ENCODE peak calls at places on chromosomes 12 and 14, in six cellular contexts. N is lung, A is cardiac muscle cell, C is HFF-Myc, V is tibial artery, S is Panc1. H is an unnamed sample.

GRCh38 chr14:51867753-51868152 is 7.3 kb downstream of the GNG2 start:
- DNase-seq in N (no peak), A (no peak), S (no peak), C (no peak), V (no peak), H (no peak)

GRCh38 chr12:119956047-119956446 is 33.0 kb upstream of the BICDL1 start:
- DNase-seq in N (no peak), C (no peak), V (no peak), A (no peak), S (no peak), H (no peak)

GRCh38 chr12:88820012-88820411 is 239.7 kb upstream of the KITLG start:
- DNase-seq in V (no peak), N (no peak), S (no peak), C (no peak), A (no peak), H (no peak)

GRCh38 chr12:43921666-43922337 is 85.9 kb downstream of the TMEM117 start:
- DNase-seq in N (no peak), S (no peak), A (no peak), C (peak), V (no peak), H (no peak)

GRCh38 chr14:35991356-35991755 is 165.2 kb downstream of the BRMS1L start:
- DNase-seq in A (no peak), N (no peak), V (no peak), C (no peak), S (no peak), H (no peak)

GRCh38 chr14:101372494-101372813 is 188.8 kb upstream of the DIO3 start:
- DNase-seq in A (no peak), N (no peak), C (no peak), S (no peak), V (no peak), H (no peak)

GRCh38 chr14:72573725-72574426 is 320.0 kb downstream of the DPF3 start:
- DNase-seq in N (no peak), S (no peak), V (no peak), C (no peak), A (no peak), H (no peak)

GRCh38 chr14:56461876-56462275 is 117.7 kb upstream of the TMEM260 start:
- DNase-seq in S (no peak), N (no peak), C (no peak), A (no peak), V (no peak), H (no peak)

GRCh38 chr12:104596128-104596799 is 139.5 kb downstream of the CHST11 start:
- DNase-seq in S (no peak), V (peak), N (peak), C (peak), A (no peak), H (no peak)

GRCh38 chr12:109923481-109924245 is 23.6 kb downstream of the TCHP start:
- DNase-seq in S (no peak), A (no peak), V (no peak), N (no peak), C (no peak), H (no peak)

GRCh38 chr12:109925185-109925835 is 25.2 kb downstream of the TCHP start:
- DNase-seq in S (no peak), V (no peak), C (no peak), N (no peak), A (peak), H (no peak)

GRCh38 chr12:109928058-109928656 is 28.1 kb downstream of the TCHP start:
- DNase-seq in S (no peak), V (no peak), C (no peak), A (no peak), N (no peak), H (no peak)

GRCh38 chr12:109927622-109928021 is 27.5 kb downstream of the TCHP start:
- DNase-seq in V (no peak), A (no peak), C (no peak), N (no peak), S (peak), H (no peak)

GRCh38 chr12:109926488-109927210 is 26.6 kb downstream of the TCHP start:
- DNase-seq in C (no peak), A (no peak), N (no peak), S (no peak), V (no peak), H (no peak)
- H3K4me3 ChIP-seq in C (no peak), A (no peak), N (no peak), S (no peak), V (no peak), H (no peak)

GRCh38 chr12:30753233-30753632 is 1.5 kb downstream of the CAPRIN2 start:
- DNase-seq in S (peak), V (no peak), C (no peak), A (peak), N (no peak), H (no peak)
- TF ChIP-seq CTCF in S (peak), V (no peak), C (peak), A (peak), N (no peak), H (peak)

GRCh38 chr12:48996794-48997718 is 2.1 kb downstream of the DDN start:
- DNase-seq in N (peak), S (no peak), V (peak), C (no peak), A (peak), H (no peak)

GRCh38 chr12:48993787-48994186 is 5.4 kb downstream of the DDN start:
- DNase-seq in N (no peak), A (no peak), S (no peak), C (no peak), V (no peak), H (no peak)

GRCh38 chr12:48994224-48995060 is 4.7 kb downstream of the DDN start:
- DNase-seq in S (no peak), C (no peak), N (no peak), A (no peak), V (no peak), H (no peak)

GRCh38 chr12:48997719-48998496 is 1.3 kb downstream of the DDN start:
- DNase-seq in V (no peak), A (no peak), N (no peak), S (no peak), C (no peak), H (no peak)

DNA sequence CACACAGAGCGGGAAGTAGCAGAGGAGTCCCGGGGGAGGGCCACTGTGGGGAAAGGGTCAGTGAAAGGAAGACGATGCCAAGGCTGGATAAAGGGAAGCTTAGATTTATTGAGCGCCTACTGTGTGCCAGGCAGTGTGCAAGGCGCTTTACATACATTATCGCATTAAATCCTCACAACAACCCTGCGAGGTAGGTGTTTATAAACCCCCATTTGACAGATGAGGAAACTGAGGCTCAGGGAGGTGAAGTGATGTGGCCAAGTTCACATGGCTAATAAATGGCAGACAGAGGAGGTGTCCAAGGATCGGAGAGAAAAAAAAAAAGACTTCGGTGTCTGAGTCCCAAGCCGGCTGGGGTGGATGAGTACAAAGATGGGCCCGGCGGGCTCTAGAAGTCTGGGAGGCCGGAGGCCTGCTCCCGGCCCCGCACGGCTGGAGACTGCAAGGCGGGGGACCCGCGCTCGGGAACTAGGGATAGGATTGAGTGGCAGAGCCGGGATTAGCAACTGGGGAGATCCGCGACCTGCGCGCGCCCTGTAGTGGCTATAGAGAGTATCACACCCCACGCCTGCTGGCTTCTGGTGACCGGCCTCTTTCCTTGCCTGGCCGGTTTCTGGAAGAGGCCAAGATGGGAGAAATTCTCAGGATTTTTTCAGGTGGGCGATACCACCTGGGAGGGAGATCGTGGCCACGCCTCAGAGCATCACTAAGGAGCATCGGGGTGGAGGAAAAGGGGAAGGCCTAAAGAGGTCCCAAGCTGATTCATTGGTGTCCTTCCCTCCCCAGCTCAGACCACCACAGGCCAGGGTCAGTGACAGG is 3.9 kb downstream of the DDN start:
- DNase-seq in C (no peak), N (peak), V (peak), S (peak), A (peak), H (no peak)
- H3K4me3 ChIP-seq in C (no peak), N (no peak), V (peak), S (peak), A (no peak), H (peak)

DNA sequence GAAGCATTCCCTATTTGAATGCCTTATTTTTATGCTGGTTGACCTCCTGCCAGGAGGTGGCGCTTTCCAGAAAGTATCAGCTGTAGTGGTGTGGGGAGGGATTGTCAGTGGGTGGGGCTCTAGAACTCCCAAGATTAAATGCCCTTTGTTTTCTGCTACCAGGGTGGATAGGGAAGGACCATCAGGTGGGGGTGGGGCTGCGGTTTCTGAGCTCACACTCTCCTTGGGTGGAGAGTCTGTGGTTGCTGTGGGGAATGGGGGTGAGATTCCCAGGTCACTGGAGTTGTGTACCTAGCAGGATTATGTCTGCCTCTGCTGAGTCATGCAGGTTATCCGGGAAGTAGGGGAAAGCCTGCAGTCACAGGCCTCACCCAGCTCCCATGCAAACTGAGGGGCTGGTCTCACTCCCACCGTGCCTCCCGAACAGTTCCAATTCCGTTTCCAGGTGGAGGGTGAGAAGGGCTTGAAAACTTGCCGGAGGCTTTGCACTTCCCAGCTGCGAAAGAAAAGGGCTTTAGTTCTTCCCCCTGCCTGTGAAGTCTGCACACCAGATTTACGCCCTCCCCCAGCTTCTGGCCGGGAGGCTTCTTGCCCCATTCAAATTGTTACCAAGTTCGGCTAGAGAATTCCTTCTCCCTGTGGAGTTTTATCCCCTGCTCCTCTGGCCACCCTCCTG is 68.4 kb downstream of the ALG10B start:
- DNase-seq in V (no peak), C (no peak), S (no peak), N (no peak), A (no peak), H (no peak)
- TF ChIP-seq CTCF in V (no peak), C (no peak), S (peak), N (no peak), A (no peak), H (no peak)

GRCh38 chr14:53896773-53897172 is 59.9 kb downstream of the BMP4 start:
- DNase-seq in N (no peak), V (no peak), S (no peak), A (no peak), C (peak), H (no peak)

GRCh38 chr14:53900499-53900898 is 56.1 kb downstream of the BMP4 start:
- DNase-seq in V (peak), C (no peak), S (no peak), N (no peak), A (no peak), H (no peak)

DNA sequence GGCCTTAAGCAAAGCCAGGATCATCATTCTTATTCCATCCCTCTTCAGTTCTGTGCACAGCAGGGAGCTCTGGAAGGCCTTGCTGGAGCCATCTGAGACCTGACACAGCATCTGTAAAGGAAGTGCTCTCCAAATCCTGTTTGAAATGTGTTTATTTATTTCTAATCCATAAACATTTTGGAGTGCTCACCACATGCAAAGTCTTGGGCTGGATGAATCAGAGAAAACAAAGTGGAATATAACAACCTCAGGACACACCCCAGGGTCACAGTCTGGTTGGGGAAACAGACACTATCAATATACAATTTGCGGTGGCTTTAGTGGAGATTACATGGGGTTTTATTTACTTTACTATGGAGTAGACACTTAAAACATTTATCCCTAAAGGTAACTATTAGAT is 54.3 kb downstream of the BMP4 start:
- DNase-seq in C (peak), N (no peak), V (no peak), A (no peak), S (no peak), H (no peak)
- H3K4me3 ChIP-seq in C (no peak), N (no peak), V (no peak), A (no peak), S (no peak), H (no peak)

GRCh38 chr14:32077081-32078029 is at the start of gene ARHGAP5:
- DNase-seq in A (peak), N (peak), C (no peak), S (no peak), V (peak), H (no peak)
- TF ChIP-seq CTCF in A (no peak), N (no peak), C (no peak), S (no peak), V (peak), H (peak)

GRCh38 chr14:61602733-61603077 is 92.6 kb upstream of the HIF1A start:
- DNase-seq in V (no peak), N (no peak), S (no peak), A (no peak), C (no peak), H (no peak)
- H3K4me3 ChIP-seq in V (no peak), N (no peak), S (peak), A (no peak), C (no peak), H (no peak)

GRCh38 chr12:52221912-52222457 is 11.1 kb upstream of the KRT7 start:
- DNase-seq in S (no peak), N (no peak), A (peak), C (no peak), V (no peak), H (no peak)
- TF ChIP-seq CTCF in S (peak), N (peak), A (peak), C (peak), V (no peak), H (peak)

DNA sequence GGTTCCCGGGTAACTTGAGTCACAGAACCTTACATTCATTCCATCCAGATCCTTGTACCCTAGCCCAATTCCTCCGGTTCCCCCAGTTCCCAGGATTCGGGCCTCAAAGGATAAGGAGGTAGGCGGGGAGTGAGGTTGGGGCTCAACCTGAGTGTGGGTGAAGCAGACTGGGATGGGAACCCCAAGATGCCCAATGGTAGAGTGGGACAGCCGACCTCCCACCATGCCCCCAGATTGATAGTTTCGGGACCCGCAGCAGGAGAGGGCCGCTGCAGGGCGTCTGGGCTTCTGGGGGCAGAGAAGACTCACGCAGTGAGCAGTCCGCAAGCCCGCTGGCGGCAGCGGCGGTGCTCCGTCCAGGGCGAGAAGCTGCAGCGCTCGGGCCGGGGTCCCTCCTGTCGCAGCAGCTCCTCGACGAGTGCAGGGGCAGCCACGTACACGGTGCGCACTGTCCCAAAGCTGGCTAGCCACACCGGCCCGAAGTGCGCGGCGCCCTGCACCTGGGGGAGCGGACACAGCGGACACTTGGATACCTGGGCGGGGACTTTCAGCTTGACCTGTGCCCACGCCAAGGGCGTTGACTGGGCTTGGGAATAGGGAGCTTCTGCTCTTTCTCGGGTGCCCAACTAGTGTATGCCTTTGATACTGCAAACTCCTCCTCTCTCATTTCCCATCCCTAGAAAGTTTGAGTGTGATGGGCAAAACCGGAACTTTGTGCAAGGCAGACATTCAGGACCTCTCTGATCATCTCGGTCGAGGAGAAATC is 997 bp downstream of the CYP27B1 start:
- DNase-seq in N (no peak), C (no peak), A (no peak), S (no peak), V (no peak), H (no peak)
- H3K4me3 ChIP-seq in N (no peak), C (peak), A (peak), S (peak), V (peak), H (peak)